ENCODE peak calls at places on chromosome 1, in ten cellular contexts. One of them, this sample, is unnamed.

GRCh38 chr1:211323156-211324063 is 3.2 kb upstream of the TRAF5 start:
- DNase-seq in body of pancreas: peak; percentile 62
- DNase-seq in heart left ventricle: no peak
- DNase-seq in SW 1271: no peak
- DNase-seq in AG09319: no peak
- DNase-seq in cardiac muscle cell: peak; percentile 73
- DNase-seq in A549: peak; percentile 72
- DNase-seq in GM12865: peak; percentile 81
- DNase-seq in neuronal stem cell: peak; percentile 51
- DNase-seq in HL-60: no peak
- DNase-seq in this sample: peak; percentile 34

GRCh38 chr1:1204425-1204920 is 1.9 kb downstream of the TNFRSF18 start:
- DNase-seq in body of pancreas: no peak
- DNase-seq in heart left ventricle: peak; percentile 4
- DNase-seq in SW 1271: no peak
- DNase-seq in AG09319: no peak
- DNase-seq in cardiac muscle cell: no peak
- DNase-seq in A549: no peak
- DNase-seq in GM12865: no peak
- DNase-seq in neuronal stem cell: no peak
- DNase-seq in HL-60: no peak
- DNase-seq in this sample: no peak

GRCh38 chr1:18183477-18183974 is 75.9 kb downstream of the IGSF21 start:
- DNase-seq in body of pancreas: no peak
- DNase-seq in heart left ventricle: no peak
- DNase-seq in SW 1271: no peak
- DNase-seq in AG09319: no peak
- DNase-seq in cardiac muscle cell: no peak
- DNase-seq in A549: no peak
- DNase-seq in GM12865: no peak
- DNase-seq in neuronal stem cell: no peak
- DNase-seq in HL-60: no peak
- DNase-seq in this sample: no peak

GRCh38 chr1:77739235-77739634 is 20.4 kb downstream of the USP33 start:
- DNase-seq in body of pancreas: no peak
- DNase-seq in heart left ventricle: no peak
- DNase-seq in SW 1271: no peak
- DNase-seq in AG09319: no peak
- DNase-seq in cardiac muscle cell: no peak
- DNase-seq in A549: no peak
- DNase-seq in GM12865: no peak
- DNase-seq in neuronal stem cell: no peak
- DNase-seq in HL-60: no peak
- DNase-seq in this sample: no peak

GRCh38 chr1:154846921-154847442 is 23.1 kb downstream of the KCNN3 start:
- DNase-seq in body of pancreas: no peak
- DNase-seq in heart left ventricle: no peak
- DNase-seq in SW 1271: no peak
- DNase-seq in AG09319: no peak
- DNase-seq in cardiac muscle cell: no peak
- DNase-seq in A549: no peak
- DNase-seq in GM12865: no peak
- DNase-seq in neuronal stem cell: no peak
- DNase-seq in HL-60: no peak
- DNase-seq in this sample: no peak

GRCh38 chr1:183582021-183582746 is 8.1 kb downstream of the NCF2 start:
- DNase-seq in body of pancreas: no peak
- DNase-seq in heart left ventricle: no peak
- DNase-seq in SW 1271: no peak
- DNase-seq in AG09319: no peak
- DNase-seq in cardiac muscle cell: no peak
- DNase-seq in A549: no peak
- DNase-seq in GM12865: no peak
- DNase-seq in neuronal stem cell: no peak
- DNase-seq in HL-60: no peak
- DNase-seq in this sample: no peak

GRCh38 chr1:82492168-82492567 is 691.4 kb downstream of the ADGRL2 start:
- DNase-seq in body of pancreas: no peak
- DNase-seq in heart left ventricle: peak; percentile 8
- DNase-seq in SW 1271: no peak
- DNase-seq in AG09319: no peak
- DNase-seq in cardiac muscle cell: no peak
- DNase-seq in A549: no peak
- DNase-seq in GM12865: no peak
- DNase-seq in neuronal stem cell: no peak
- DNase-seq in HL-60: no peak
- DNase-seq in this sample: peak; percentile 4

GRCh38 chr1:183655562-183656075 is 2.5 kb upstream of the APOBEC4 start:
- DNase-seq in body of pancreas: peak; percentile 79
- DNase-seq in heart left ventricle: peak; percentile 77
- DNase-seq in SW 1271: no peak
- DNase-seq in AG09319: peak; percentile 59
- DNase-seq in cardiac muscle cell: peak; percentile 88
- DNase-seq in A549: peak; percentile 74
- DNase-seq in GM12865: peak; percentile 87
- DNase-seq in neuronal stem cell: peak; percentile 80
- DNase-seq in HL-60: no peak
- DNase-seq in this sample: peak; percentile 68

GRCh38 chr1:154859786-154860153 is 10.3 kb downstream of the KCNN3 start:
- DNase-seq in body of pancreas: no peak
- DNase-seq in heart left ventricle: no peak
- DNase-seq in SW 1271: no peak
- DNase-seq in AG09319: no peak
- DNase-seq in cardiac muscle cell: no peak
- DNase-seq in A549: no peak
- DNase-seq in GM12865: peak; percentile 85
- DNase-seq in neuronal stem cell: no peak
- DNase-seq in HL-60: no peak
- DNase-seq in this sample: no peak

This sample was measured in trophoblast cell.